ENCODE peak calls at places on chromosomes 5 and 9, in nine cellular contexts. G is Panc1, S is mucosa of descending colon, L is IMR-90, A is AG04449, B is lower leg skin, T is endothelial cell of umbilical vein, F is cardiac muscle cell, Q is ovary. N is an unnamed sample.
A peak's percentile ranks its signal among the peaks of the same experiment; 100 is the strongest.

GRCh38 chr5:81212211-81212687 is 20.9 kb upstream of the CKMT2 start:
- DNase-seq in B (no peak), L (no peak), G (no peak), Q (no peak), F (no peak), A (no peak), T (no peak), S (no peak), N (no peak)

GRCh38 chr9:114008667-114009410 is 69.3 kb downstream of the AMBP start:
- DNase-seq in T (no peak), F (no peak), Q (peak; percentile 26), L (no peak), A (no peak), G (no peak), B (peak; percentile 53), S (no peak), N (no peak)

GRCh38 chr9:137385061-137385655 is 37.8 kb downstream of the EXD3 start:
- DNase-seq in A (no peak), F (no peak), B (no peak), S (peak; percentile 37), Q (no peak), G (no peak), L (no peak), T (no peak), N (no peak)

GRCh38 chr5:94463739-94464138 is 154.7 kb downstream of the KIAA0825 start:
- DNase-seq in L (peak; percentile 24), S (no peak), T (no peak), B (no peak), G (no peak), A (peak; percentile 16), F (no peak), Q (no peak), N (peak; percentile 73)

GRCh38 chr9:97808415-97808814 is 44.6 kb upstream of the FOXE1 start:
- DNase-seq in B (no peak), A (no peak), G (no peak), Q (no peak), F (no peak), T (no peak), S (no peak), L (no peak), N (no peak)

GRCh38 chr9:136110082-136111061 is 8.3 kb downstream of the TMEM250 start:
- DNase-seq in Q (peak; percentile 56), L (peak; percentile 15), S (no peak), T (no peak), A (no peak), F (no peak), G (no peak), B (no peak), N (peak; percentile 26)

GRCh38 chr9:136857606-136858412 is 5.7 kb downstream of the MAMDC4 start:
- DNase-seq in T (no peak), G (no peak), A (no peak), Q (peak; percentile 39), S (peak; percentile 88), F (no peak), B (no peak), L (no peak), N (no peak)

GRCh38 chr5:74251106-74252032 is 389.2 kb downstream of the ENC1 start:
- DNase-seq in B (no peak), T (peak; percentile 89), Q (no peak), G (no peak), L (peak; percentile 96), F (no peak), S (no peak), A (peak; percentile 83), N (peak; percentile 96)

GRCh38 chr5:35162848-35163770 is 67.2 kb downstream of the PRLR start:
- DNase-seq in B (no peak), G (no peak), S (peak; percentile 49), F (no peak), Q (no peak), T (no peak), L (no peak), A (no peak), N (no peak)

GRCh38 chr5:168311061-168311566 is 19.7 kb downstream of the WWC1 start:
- DNase-seq in F (no peak), A (no peak), L (no peak), G (no peak), S (no peak), B (no peak), Q (no peak), T (no peak), N (no peak)

GRCh38 chr9:98087420-98088354 is 31.2 kb downstream of the NANS start:
- DNase-seq in S (peak; percentile 70), L (peak; percentile 20), F (peak; percentile 55), Q (peak; percentile 72), B (peak; percentile 87), G (no peak), T (peak; percentile 76), A (no peak), N (peak; percentile 64)

GRCh38 chr5:40781843-40782409 is 16.2 kb downstream of the PRKAA1 start:
- DNase-seq in S (no peak), Q (no peak), A (no peak), F (no peak), B (no peak), G (no peak), T (no peak), L (peak; percentile 77), N (peak; percentile 76)

GRCh38 chr9:72280913-72281500 is 84.0 kb downstream of the ZFAND5 start:
- DNase-seq in Q (peak; percentile 80), F (peak; percentile 74), L (peak; percentile 59), T (peak; percentile 69), A (no peak), S (peak; percentile 61), G (peak; percentile 42), B (peak; percentile 95), N (peak; percentile 62)

GRCh38 chr9:81892440-81892839 is 35.8 kb upstream of the SPATA31D4 start:
- DNase-seq in T (no peak), A (no peak), G (no peak), Q (no peak), B (no peak), S (no peak), L (no peak), F (no peak), N (no peak)

GRCh38 chr9:26264709-26265601 is 586.7 kb upstream of the TUSC1 start:
- DNase-seq in T (peak; percentile 51), B (no peak), F (no peak), S (no peak), L (peak; percentile 93), Q (no peak), A (peak; percentile 98), G (no peak), N (peak; percentile 92)

GRCh38 chr9:105608685-105609598 is 51.0 kb downstream of the FKTN start:
- DNase-seq in A (peak; percentile 2), B (no peak), G (peak; percentile 1), Q (no peak), L (peak; percentile 59), T (peak; percentile 52), S (no peak), F (peak; percentile 72), N (peak; percentile 65)

GRCh38 chr5:176716320-176716719 is 69.0 kb downstream of the TSPAN17 start:
- DNase-seq in Q (no peak), T (no peak), L (peak; percentile 77), A (peak; percentile 29), S (no peak), G (no peak), F (no peak), B (no peak), N (peak; percentile 94)

GRCh38 chr5:112820246-112820645 is 40.8 kb upstream of the SRP19 start:
- DNase-seq in L (no peak), B (no peak), G (no peak), F (no peak), Q (no peak), A (no peak), T (no peak), S (no peak), N (no peak)

GRCh38 chr9:133708770-133709611 is 29.2 kb downstream of the SARDH start:
- DNase-seq in F (peak; percentile 39), T (no peak), G (no peak), Q (peak; percentile 39), A (no peak), B (no peak), S (peak; percentile 45), L (no peak), N (no peak)

GRCh38 chr9:133709716-133710571 is 28.2 kb downstream of the SARDH start:
- DNase-seq in A (no peak), Q (peak; percentile 31), S (peak; percentile 34), T (no peak), F (no peak), L (no peak), B (no peak), G (no peak), N (no peak)

GRCh38 chr9:133711428-133712220 is 26.5 kb downstream of the SARDH start:
- DNase-seq in Q (peak; percentile 33), T (no peak), L (peak; percentile 85), F (no peak), G (no peak), A (no peak), B (no peak), S (no peak), N (peak; percentile 55)

GRCh38 chr9:133712221-133713100 is 25.7 kb downstream of the SARDH start:
- DNase-seq in T (no peak), Q (peak; percentile 33), F (no peak), B (no peak), L (no peak), G (no peak), S (no peak), A (no peak), N (no peak)

GRCh38 chr9:133710661-133711427 is 27.3 kb downstream of the SARDH start:
- DNase-seq in F (no peak), L (no peak), G (no peak), A (no peak), S (peak; percentile 24), B (no peak), T (no peak), Q (peak; percentile 32), N (no peak)
- H3K4me3 ChIP-seq in F (no peak overlapping the region), L (no peak overlapping the region), G (no peak overlapping the region), A (no peak overlapping the region), S (no peak overlapping the region), B (no peak overlapping the region), T (no peak overlapping the region), Q (no peak overlapping the region), N (no peak overlapping the region)

GRCh38 chr5:102450313-102450990 is 48.3 kb downstream of the SLCO6A1 start:
- DNase-seq in B (peak; percentile 54), A (no peak), L (no peak), T (no peak), F (no peak), G (no peak), S (peak; percentile 12), Q (no peak), N (peak; percentile 0)
- TF ChIP-seq CTCF in B (no peak), A (no peak), L (no peak), T (no peak), F (no peak), G (no peak), S (no peak), Q (no peak), N (no peak)

DNA sequence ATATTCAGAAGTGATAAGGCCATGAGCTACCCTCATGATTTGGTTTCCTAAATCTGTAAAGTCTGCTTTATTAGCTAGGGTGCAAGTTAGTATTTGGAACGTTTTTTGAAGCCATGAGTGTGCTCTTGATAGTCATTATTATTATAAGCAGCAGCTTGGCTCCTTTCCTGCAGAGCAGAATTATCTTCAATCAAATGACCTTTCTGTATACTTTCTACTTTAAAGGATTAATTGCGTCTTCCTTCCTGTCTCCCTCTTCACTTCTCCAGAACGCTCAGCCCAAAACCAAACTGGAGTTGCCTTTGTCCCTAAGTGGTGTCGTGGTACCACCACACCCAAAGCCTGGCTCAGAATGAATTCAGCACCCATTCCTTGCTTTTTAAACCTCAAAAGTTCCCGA is 211.3 kb downstream of the ARHGAP26 start:
- DNase-seq in T (peak; percentile 52), F (no peak), G (no peak), S (no peak), A (no peak), L (no peak), B (no peak), Q (no peak), N (no peak)
- H3K4me3 ChIP-seq in T (no peak overlapping the region), F (no peak overlapping the region), G (no peak overlapping the region), S (no peak overlapping the region), A (no peak overlapping the region), L (no peak overlapping the region), B (no peak overlapping the region), Q (no peak overlapping the region), N (no peak overlapping the region)

GRCh38 chr9:134168731-134169130 is 4.4 kb upstream of the RNU6ATAC start:
- DNase-seq in Q (no peak), T (no peak), S (no peak), G (no peak), A (no peak), L (no peak), F (no peak), B (no peak), N (no peak)
- TF ChIP-seq CTCF in Q (no peak), T (no peak), S (no peak), G (peak; percentile 62), A (no peak), L (no peak), F (no peak), B (no peak), N (no peak)

N was measured in fibroblast of mammary gland.